ENCODE peak calls at places on chromosomes 7 and 10, in nine cellular contexts. P, N, F, A, Y, B, T, Z and M are unnamed samples.

GRCh38 chr10:24993237-24993958 is 22.6 kb downstream of the ENKUR start:
- DNase-seq in Y (no peak), Z (no peak), T (no peak), F (no peak), P (no peak), A (no peak), N (no peak), B (no peak), M (no peak)

GRCh38 chr10:65911431-65911830 is 1014.4 kb upstream of the LRRTM3 start:
- DNase-seq in N (no peak), B (no peak), Z (no peak), T (no peak), A (no peak), F (no peak), P (no peak), Y (no peak), M (no peak)

GRCh38 chr10:5552376-5553321 is 27.9 kb downstream of the CALML3 start:
- DNase-seq in N (no peak), P (no peak), Y (no peak), F (no peak), T (no peak), A (no peak), B (no peak), Z (no peak), M (no peak)

GRCh38 chr10:43843331-43844101 is 194.8 kb upstream of the ZNF32 start:
- DNase-seq in F (no peak), Z (no peak), P (no peak), N (no peak), B (peak), Y (peak), A (no peak), T (no peak), M (no peak)

GRCh38 chr10:69639291-69640195 is 9.5 kb downstream of the FAM241B start:
- DNase-seq in N (no peak), Z (peak), B (peak), Y (peak), P (peak), A (peak), F (peak), T (peak), M (peak)

GRCh38 chr7:102103027-102103372 is 183.7 kb upstream of the SH2B2 start:
- DNase-seq in N (no peak), F (no peak), Y (no peak), Z (no peak), A (no peak), P (no peak), B (no peak), T (no peak), M (no peak)

GRCh38 chr7:1290262-1291039 is 57.8 kb downstream of the UNCX start:
- DNase-seq in F (peak), B (peak), P (peak), A (peak), N (no peak), Z (no peak), Y (no peak), T (peak), M (no peak)

GRCh38 chr7:28570970-28571288 is 158.6 kb downstream of the CREB5 start:
- DNase-seq in T (no peak), F (no peak), B (no peak), Z (peak), Y (peak), P (no peak), A (no peak), N (peak), M (no peak)

GRCh38 chr10:96632974-96633373 is 46.2 kb upstream of the TM9SF3 start:
- DNase-seq in Y (no peak), B (no peak), T (no peak), P (no peak), F (no peak), Z (no peak), A (no peak), N (no peak), M (no peak)

GRCh38 chr10:77290528-77291155 is 347.0 kb downstream of the KCNMA1 start:
- DNase-seq in N (peak), F (no peak), A (no peak), B (peak), Y (peak), P (no peak), T (no peak), Z (peak), M (no peak)

GRCh38 chr7:23220690-23221305 is 25.8 kb upstream of the GPNMB start:
- DNase-seq in Z (no peak), Y (no peak), F (no peak), P (no peak), A (no peak), T (no peak), B (peak), N (no peak), M (no peak)

GRCh38 chr7:55190511-55191160 is 171.8 kb downstream of the EGFR start:
- DNase-seq in Z (no peak), B (no peak), Y (no peak), P (no peak), N (no peak), A (no peak), F (no peak), T (no peak), M (no peak)

GRCh38 chr7:106486331-106486730 is 174.6 kb downstream of the CCDC71L start:
- DNase-seq in P (no peak), B (peak), F (no peak), T (no peak), Y (peak), Z (peak), N (no peak), A (no peak), M (no peak)

GRCh38 chr10:44411251-44411650 is 26.4 kb upstream of the CXCL12 start:
- DNase-seq in Z (no peak), N (no peak), B (no peak), T (no peak), Y (no peak), F (no peak), P (no peak), A (no peak), M (no peak)

GRCh38 chr7:711967-712600 is 14.4 kb upstream of the DNAAF5 start:
- DNase-seq in N (no peak), B (no peak), P (peak), Z (no peak), F (no peak), T (no peak), Y (no peak), A (no peak), M (no peak)

GRCh38 chr7:35725280-35725680 is 30.3 kb upstream of the HERPUD2 start:
- DNase-seq in B (no peak), T (peak), Y (no peak), N (no peak), Z (no peak), F (no peak), P (peak), A (no peak), M (no peak)

GRCh38 chr10:49611166-49611814 is 1.2 kb downstream of the SLC18A3 start:
- DNase-seq in B (no peak), Z (no peak), F (no peak), A (no peak), N (no peak), T (no peak), Y (no peak), P (no peak), M (no peak)

GRCh38 chr10:116287906-116288501 is 15.0 kb upstream of the GFRA1 start:
- DNase-seq in T (peak), Y (peak), F (peak), P (no peak), Z (peak), B (peak), A (no peak), N (no peak), M (peak)

GRCh38 chr10:46033602-46034011 is 3.2 kb upstream of the NCOA4 start:
- DNase-seq in A (no peak), F (no peak), N (no peak), T (no peak), P (no peak), B (peak), Z (peak), Y (peak), M (peak)

GRCh38 chr10:8705415-8705814 is 650.9 kb downstream of the GATA3 start:
- DNase-seq in T (no peak), A (no peak), Z (no peak), Y (no peak), F (no peak), P (no peak), B (no peak), N (no peak), M (no peak)

GRCh38 chr10:92517034-92517655 is 56.7 kb downstream of the IDE start:
- DNase-seq in F (peak), B (peak), Y (peak), A (peak), P (peak), N (no peak), Z (peak), T (peak), M (peak)

GRCh38 chr7:41874206-41874770 is 171.4 kb upstream of the INHBA start:
- DNase-seq in N (no peak), F (no peak), P (no peak), T (peak), Z (no peak), A (no peak), Y (no peak), B (no peak), M (no peak)

GRCh38 chr7:20964214-20964613 is 177.5 kb upstream of the SP8 start:
- DNase-seq in Z (no peak), N (no peak), F (no peak), A (no peak), Y (no peak), T (no peak), B (no peak), P (no peak), M (no peak)

GRCh38 chr7:137169282-137169698 is 174.2 kb downstream of the PTN start:
- DNase-seq in T (no peak), Y (peak), Z (peak), N (no peak), A (peak), B (peak), P (no peak), F (peak), M (no peak)

GRCh38 chr7:77351539-77352004 is 64.6 kb downstream of the GSAP start:
- DNase-seq in N (no peak), A (no peak), T (peak), F (no peak), Y (no peak), P (peak), Z (no peak), B (no peak), M (no peak)

GRCh38 chr10:106078796-106079576 is 1085.5 kb downstream of the SORCS1 start:
- DNase-seq in A (no peak), Y (peak), Z (no peak), P (no peak), B (peak), F (no peak), N (no peak), T (no peak), M (no peak)

GRCh38 chr7:120825576-120825975 is 32.4 kb downstream of the TSPAN12 start:
- DNase-seq in T (no peak), B (no peak), N (no peak), F (no peak), P (no peak), Z (no peak), Y (peak), A (no peak), M (no peak)

GRCh38 chr7:157224627-157225026 is 85.9 kb downstream of the UBE3C start:
- DNase-seq in F (no peak), T (no peak), P (no peak), B (peak), N (no peak), Z (no peak), Y (peak), A (no peak), M (no peak)

GRCh38 chr7:40009301-40009700 is 59.2 kb downstream of the CDK13 start:
- DNase-seq in P (no peak), T (no peak), Z (no peak), B (peak), Y (no peak), F (no peak), A (no peak), N (no peak), M (no peak)

GRCh38 chr10:11874568-11875182 is 51.5 kb downstream of the PROSER2 start:
- DNase-seq in B (peak), N (no peak), Y (peak), A (no peak), T (peak), F (peak), P (peak), Z (peak), M (no peak)

GRCh38 chr7:50681451-50682045 is 101.1 kb downstream of the GRB10 start:
- DNase-seq in B (no peak), F (no peak), T (no peak), Y (no peak), N (no peak), P (no peak), A (no peak), Z (no peak), M (no peak)

GRCh38 chr7:123030631-123031030 is 35.1 kb upstream of the TAS2R16 start:
- DNase-seq in B (no peak), P (no peak), N (no peak), T (no peak), F (peak), Z (no peak), A (no peak), Y (no peak), M (no peak)

GRCh38 chr10:21247592-21247991 is 277.9 kb downstream of the SKIDA1 start:
- DNase-seq in B (no peak), Z (no peak), F (no peak), N (no peak), A (no peak), T (no peak), P (no peak), Y (no peak), M (no peak)

GRCh38 chr7:124671976-124672375 is 93.6 kb downstream of the GPR37 start:
- DNase-seq in F (no peak), B (no peak), N (no peak), A (no peak), Y (no peak), T (no peak), Z (peak), P (no peak), M (no peak)

GRCh38 chr10:97515260-97515978 is 16.7 kb downstream of the UBTD1 start:
- DNase-seq in N (no peak), A (no peak), Y (no peak), Z (no peak), P (no peak), F (no peak), T (no peak), B (no peak), M (no peak)

GRCh38 chr10:5943536-5943935 is 33.8 kb downstream of the IL15RA start:
- DNase-seq in B (peak), A (no peak), N (no peak), F (no peak), Y (peak), Z (no peak), P (no peak), T (no peak), M (no peak)

GRCh38 chr10:125060486-125060850 is 99.9 kb downstream of the CTBP2 start:
- DNase-seq in N (no peak), T (no peak), Y (peak), Z (no peak), A (no peak), F (no peak), B (peak), P (no peak), M (no peak)

GRCh38 chr10:83988435-83988834 is 150.9 kb upstream of the GHITM start:
- DNase-seq in A (no peak), N (no peak), P (no peak), Z (no peak), Y (no peak), B (no peak), T (no peak), F (no peak), M (no peak)

GRCh38 chr7:50658696-50659095 is 93.5 kb upstream of the DDC start:
- DNase-seq in F (no peak), N (no peak), A (no peak), Z (no peak), T (no peak), Y (no peak), B (no peak), P (no peak), M (no peak)